ENCODE peak calls at places on chromosomes 5 and 9, in five cellular contexts. V is glutamatergic neuron; K is mucosa of descending colon; M is CD4-positive, alpha-beta T cell; F is progenitor cell of endocrine pancreas. Y is an unnamed sample.

GRCh38 chr5:39638803-39639202 is 214.0 kb upstream of the DAB2 start:
- DNase-seq in F (no peak), V (no peak), K (no peak), M (no peak), Y (no peak)

GRCh38 chr9:81411961-81412360 is 277.4 kb downstream of the TLE1 start:
- DNase-seq in V (no peak), M (no peak), F (no peak), K (no peak), Y (no peak)

GRCh38 chr9:34197756-34198711 is 19.2 kb downstream of the UBAP1 start:
- DNase-seq in F (no peak), V (peak), K (no peak), M (no peak), Y (no peak)

GRCh38 chr5:164663223-164663989 is 1158.0 kb downstream of the MAT2B start:
- DNase-seq in K (no peak), M (no peak), F (no peak), V (no peak), Y (no peak)

GRCh38 chr5:96893342-96893741 is 17.0 kb downstream of the ERAP2 start:
- DNase-seq in K (no peak), M (no peak), F (no peak), V (no peak), Y (no peak)

GRCh38 chr9:94084314-94084713 is at the start of gene PTPDC1:
- DNase-seq in V (peak), M (no peak), K (no peak), F (no peak), Y (no peak)

GRCh38 chr5:109656829-109657228 is 32.9 kb upstream of the MAN2A1 start:
- DNase-seq in M (peak), V (no peak), F (no peak), K (peak), Y (peak)

GRCh38 chr9:128554155-128554862 is 1.9 kb downstream of the SPTAN1 start:
- DNase-seq in K (peak), F (no peak), V (no peak), M (no peak), Y (peak)

GRCh38 chr9:135126480-135127187 is 39.2 kb downstream of the OLFM1 start:
- DNase-seq in M (no peak), V (no peak), K (no peak), F (no peak), Y (no peak)

GRCh38 chr5:92518318-92518913 is 1062.6 kb downstream of the NR2F1-AS1 start:
- DNase-seq in F (no peak), M (no peak), K (peak), V (no peak), Y (no peak)
- TF ChIP-seq CTCF in F (peak), M (no peak), K (peak), V (peak), Y (no peak)

DNA sequence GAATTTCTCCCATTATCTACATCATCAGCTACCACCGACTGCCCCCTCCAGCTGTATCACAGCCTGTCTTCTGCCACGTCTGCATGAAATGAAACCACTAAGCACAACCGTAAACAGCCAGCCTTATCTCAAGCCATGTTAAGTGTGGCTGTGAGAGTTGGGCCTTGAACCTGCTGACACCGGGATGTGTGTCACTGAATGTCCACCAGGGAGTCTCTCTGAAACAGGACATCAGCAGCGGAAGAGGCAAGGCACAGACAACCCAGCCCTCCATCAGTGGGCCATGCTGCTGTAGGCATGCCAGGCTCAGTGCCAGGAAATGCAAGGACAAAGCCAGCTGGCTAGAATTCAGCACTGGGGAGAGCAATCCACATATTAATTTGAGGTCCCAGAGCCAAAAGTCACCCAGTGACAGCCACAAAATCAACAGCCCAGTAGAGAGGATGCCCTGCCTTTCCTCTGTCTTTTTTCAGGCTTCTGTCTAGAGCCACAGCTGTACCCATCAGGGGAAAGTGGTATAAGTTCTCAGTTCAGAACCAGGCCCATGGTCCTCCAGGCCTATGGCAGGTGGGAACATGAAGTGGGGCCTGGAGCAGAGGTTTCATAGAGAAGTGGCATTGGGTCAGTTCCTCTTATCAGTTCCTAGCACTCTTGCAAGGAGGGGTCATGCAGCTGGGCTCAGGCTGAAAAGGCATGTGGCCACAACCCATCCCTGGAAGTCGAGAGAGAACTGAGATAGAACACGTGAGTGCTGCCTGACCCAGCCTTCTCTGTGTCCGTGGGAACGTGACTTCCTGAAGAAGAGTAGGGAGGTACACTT is 199.5 kb downstream of the ESM1 start:
- DNase-seq in M (no peak), K (peak), V (no peak), F (no peak), Y (no peak)
- TF ChIP-seq CTCF in M (no peak), K (no peak), V (no peak), F (no peak), Y (no peak)

DNA sequence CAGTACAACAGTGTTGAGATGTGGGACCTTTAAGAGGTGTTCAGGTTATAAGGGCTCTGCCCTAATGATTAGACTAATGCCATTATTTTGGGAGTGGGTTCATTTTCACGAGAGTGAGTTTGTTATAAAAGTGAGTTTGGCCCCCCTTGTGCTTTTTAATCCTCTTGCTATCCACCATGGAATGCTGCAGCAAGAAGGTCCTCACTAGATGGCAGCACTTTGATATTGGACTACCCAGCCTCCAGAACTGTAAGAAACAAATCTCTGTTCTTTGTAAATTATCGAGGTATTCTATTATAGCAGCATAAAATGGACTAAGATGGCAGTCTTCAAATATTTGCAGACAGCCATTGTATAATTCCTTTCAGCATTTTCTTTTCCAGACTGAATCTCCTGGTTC is 212.4 kb downstream of the LRRC70 start:
- DNase-seq in V (no peak), M (no peak), K (no peak), F (no peak), Y (no peak)
- TF ChIP-seq CTCF in V (no peak), M (no peak), K (no peak), F (peak), Y (no peak)

GRCh38 chr5:135185461-135186075 is 151.5 kb upstream of the PITX1 start:
- DNase-seq in F (no peak), V (no peak), M (no peak), K (peak), Y (no peak)

GRCh38 chr5:135189024-135189423 is 155.0 kb upstream of the PITX1 start:
- DNase-seq in K (no peak), V (no peak), M (no peak), F (no peak), Y (no peak)

GRCh38 chr5:135188233-135188909 is 154.3 kb upstream of the PITX1 start:
- DNase-seq in F (no peak), M (no peak), K (no peak), V (no peak), Y (no peak)

GRCh38 chr5:135184646-135185045 is 150.6 kb upstream of the PITX1 start:
- DNase-seq in M (no peak), F (no peak), K (no peak), V (no peak), Y (no peak)

GRCh38 chr5:135186662-135187522 is 152.9 kb upstream of the PITX1 start:
- DNase-seq in M (no peak), K (no peak), F (no peak), V (no peak), Y (no peak)
- TF ChIP-seq CTCF in M (no peak), K (no peak), F (peak), V (no peak), Y (no peak)

GRCh38 chr9:109060235-109060634 is 46.9 kb upstream of the CTNNAL1 start:
- DNase-seq in M (no peak), V (no peak), F (no peak), K (no peak), Y (no peak)
- TF ChIP-seq CTCF in M (no peak), V (no peak), F (no peak), K (no peak), Y (no peak)

GRCh38 chr5:2017540-2018389 is 135.0 kb upstream of the IRX4 start:
- DNase-seq in F (no peak), K (peak), M (no peak), V (no peak), Y (no peak)
- TF ChIP-seq CTCF in F (peak), K (peak), M (peak), V (peak), Y (no peak)

DNA sequence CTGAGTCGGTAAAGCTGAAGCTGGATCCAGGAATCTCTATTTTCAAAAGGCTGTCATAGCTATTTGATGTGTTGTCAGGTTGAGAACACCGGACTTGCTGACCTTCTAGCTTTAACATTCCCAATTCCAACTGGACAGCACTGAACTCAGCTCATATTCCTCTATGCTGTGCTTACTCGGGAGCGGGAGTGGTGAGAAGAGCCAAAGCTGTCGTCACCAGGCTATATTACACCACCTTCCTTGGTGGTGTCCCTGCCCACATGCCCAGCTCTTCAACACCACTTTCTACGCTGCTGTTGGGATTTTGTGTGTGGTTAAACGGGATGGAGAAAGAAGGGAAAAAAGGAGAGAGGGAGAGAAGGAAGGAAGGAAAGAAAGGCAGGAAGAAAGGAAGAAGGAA is 653.6 kb downstream of the RAB3C start:
- DNase-seq in K (no peak), V (no peak), F (no peak), M (no peak), Y (no peak)
- TF ChIP-seq CTCF in K (no peak), V (no peak), F (no peak), M (no peak), Y (no peak)

Y was measured in omental fat pad.